ENCODE peak calls at places on chromosomes 1 and 21, in seven cellular contexts. One of them, this sample, is unnamed.
A peak's percentile ranks its signal among the peaks of the same experiment; 100 is the strongest.

GRCh38 chr1:22880174-22880601 is 92.5 kb downstream of the LACTBL1 start:
- DNase-seq in CD8-positive, alpha-beta T cell: no peak
- DNase-seq in Peyer's patch: no peak
- DNase-seq in cardiac muscle cell: no peak
- DNase-seq in osteocyte: no peak
- DNase-seq in transverse colon: no peak
- DNase-seq in tibial artery: no peak
- DNase-seq in this sample: no peak

GRCh38 chr1:227125929-227126545 is 185.9 kb downstream of the COQ8A start:
- DNase-seq in osteocyte: no peak
- DNase-seq in CD8-positive, alpha-beta T cell: no peak
- DNase-seq in transverse colon: no peak
- DNase-seq in Peyer's patch: no peak
- DNase-seq in cardiac muscle cell: no peak
- DNase-seq in tibial artery: no peak
- DNase-seq in this sample: peak; percentile 69

GRCh38 chr1:202770135-202770534 is 38.1 kb downstream of the KDM5B start:
- DNase-seq in tibial artery: no peak
- DNase-seq in CD8-positive, alpha-beta T cell: no peak
- DNase-seq in Peyer's patch: no peak
- DNase-seq in osteocyte: no peak
- DNase-seq in transverse colon: no peak
- DNase-seq in cardiac muscle cell: no peak
- DNase-seq in this sample: no peak

GRCh38 chr1:221670081-221670480 is 71.8 kb downstream of the DUSP10 start:
- DNase-seq in tibial artery: no peak
- DNase-seq in osteocyte: no peak
- DNase-seq in cardiac muscle cell: no peak
- DNase-seq in CD8-positive, alpha-beta T cell: no peak
- DNase-seq in Peyer's patch: no peak
- DNase-seq in transverse colon: no peak
- DNase-seq in this sample: no peak

GRCh38 chr1:159172599-159173291 is 1.3 kb downstream of the CADM3 start:
- DNase-seq in osteocyte: no peak
- DNase-seq in transverse colon: no peak
- DNase-seq in CD8-positive, alpha-beta T cell: no peak
- DNase-seq in Peyer's patch: no peak
- DNase-seq in tibial artery: no peak
- DNase-seq in cardiac muscle cell: no peak
- DNase-seq in this sample: peak; percentile 82

GRCh38 chr1:94061513-94062443 is 59.2 kb downstream of the ABCA4 start:
- DNase-seq in cardiac muscle cell: peak; percentile 76
- DNase-seq in CD8-positive, alpha-beta T cell: no peak
- DNase-seq in tibial artery: peak; percentile 82
- DNase-seq in Peyer's patch: peak; percentile 36
- DNase-seq in osteocyte: no peak
- DNase-seq in transverse colon: peak; percentile 65
- DNase-seq in this sample: peak; percentile 92

GRCh38 chr21:16454371-16454770 is 724.6 kb downstream of the USP25 start:
- DNase-seq in Peyer's patch: no peak
- DNase-seq in CD8-positive, alpha-beta T cell: no peak
- DNase-seq in cardiac muscle cell: no peak
- DNase-seq in transverse colon: no peak
- DNase-seq in tibial artery: no peak
- DNase-seq in osteocyte: no peak
- DNase-seq in this sample: no peak

GRCh38 chr1:22794691-22795090 is 84.1 kb downstream of the EPHB2 start:
- DNase-seq in cardiac muscle cell: no peak
- DNase-seq in CD8-positive, alpha-beta T cell: no peak
- DNase-seq in tibial artery: no peak
- DNase-seq in osteocyte: no peak
- DNase-seq in Peyer's patch: no peak
- DNase-seq in transverse colon: peak; percentile 69
- DNase-seq in this sample: no peak

GRCh38 chr21:41024341-41025056 is 143.5 kb upstream of the BACE2 start:
- DNase-seq in cardiac muscle cell: no peak
- DNase-seq in osteocyte: no peak
- DNase-seq in Peyer's patch: no peak
- DNase-seq in CD8-positive, alpha-beta T cell: no peak
- DNase-seq in transverse colon: no peak
- DNase-seq in tibial artery: no peak
- DNase-seq in this sample: no peak

DNA sequence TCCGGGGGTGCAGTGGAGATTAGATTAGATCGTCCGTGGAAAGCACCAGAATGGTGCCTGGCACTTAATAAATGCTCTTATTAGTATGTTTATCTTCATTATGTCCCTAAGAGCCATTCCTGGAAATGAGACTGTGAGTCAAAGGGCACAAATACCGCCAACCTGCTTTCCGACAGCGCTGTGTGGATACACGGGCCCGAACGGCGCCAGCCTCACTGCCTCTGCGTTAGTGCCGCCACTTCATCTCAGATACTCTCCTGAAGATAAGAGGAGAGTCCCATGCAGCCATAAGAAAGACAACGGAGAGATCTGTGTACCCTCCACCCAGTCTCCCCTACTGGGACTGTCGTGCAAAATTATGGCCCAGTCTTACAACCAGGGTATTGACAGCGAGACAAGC is 22.0 kb downstream of the PDE9A start:
- DNase-seq in Peyer's patch: no peak
- DNase-seq in tibial artery: no peak
- DNase-seq in cardiac muscle cell: no peak
- DNase-seq in CD8-positive, alpha-beta T cell: no peak
- DNase-seq in transverse colon: no peak
- DNase-seq in osteocyte: no peak
- DNase-seq in this sample: no peak
- TF ChIP-seq CTCF in Peyer's patch: no peak
- TF ChIP-seq CTCF in tibial artery: no peak
- TF ChIP-seq CTCF in cardiac muscle cell: no peak
- TF ChIP-seq CTCF in CD8-positive, alpha-beta T cell: no peak
- TF ChIP-seq CTCF in transverse colon: no peak
- TF ChIP-seq CTCF in osteocyte: no peak
- TF ChIP-seq CTCF in this sample: no peak

DNA sequence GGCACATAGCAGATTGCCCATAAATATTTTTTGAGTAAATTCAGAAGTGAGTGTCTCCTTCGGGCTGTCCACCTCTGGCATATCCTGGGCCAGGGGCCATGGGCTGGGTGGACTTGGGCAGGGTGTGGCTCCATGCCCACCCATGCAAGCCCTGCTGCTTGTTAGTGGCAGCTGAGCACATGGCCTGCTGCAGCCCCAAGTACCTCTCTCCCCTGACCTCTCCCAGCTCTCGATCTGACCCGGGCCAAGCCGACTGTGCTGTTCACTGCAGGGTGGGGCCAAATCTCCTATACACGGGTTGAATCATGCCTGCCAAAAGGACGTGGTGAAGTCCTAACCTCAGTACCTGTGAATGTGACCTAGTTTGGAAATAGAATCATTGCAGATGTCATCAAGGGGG is 132.5 kb upstream of the C1orf174 start:
- DNase-seq in CD8-positive, alpha-beta T cell: no peak
- DNase-seq in transverse colon: no peak
- DNase-seq in tibial artery: no peak
- DNase-seq in cardiac muscle cell: no peak
- DNase-seq in osteocyte: peak; percentile 74
- DNase-seq in Peyer's patch: no peak
- DNase-seq in this sample: no peak
- TF ChIP-seq CTCF in CD8-positive, alpha-beta T cell: no peak
- TF ChIP-seq CTCF in transverse colon: no peak
- TF ChIP-seq CTCF in tibial artery: no peak
- TF ChIP-seq CTCF in cardiac muscle cell: no peak
- TF ChIP-seq CTCF in osteocyte: no peak
- TF ChIP-seq CTCF in Peyer's patch: no peak
- TF ChIP-seq CTCF in this sample: no peak

GRCh38 chr1:156746716-156747631 is 4.5 kb downstream of the HDGF start:
- DNase-seq in tibial artery: peak; percentile 97
- DNase-seq in transverse colon: peak; percentile 93
- DNase-seq in CD8-positive, alpha-beta T cell: peak; percentile 58
- DNase-seq in cardiac muscle cell: peak; percentile 87
- DNase-seq in Peyer's patch: peak; percentile 74
- DNase-seq in osteocyte: peak; percentile 97
- DNase-seq in this sample: peak; percentile 99
- TF ChIP-seq CTCF in tibial artery: no peak
- TF ChIP-seq CTCF in transverse colon: peak; percentile 11
- TF ChIP-seq CTCF in CD8-positive, alpha-beta T cell: no peak
- TF ChIP-seq CTCF in cardiac muscle cell: peak; percentile 23
- TF ChIP-seq CTCF in Peyer's patch: peak; percentile 13
- TF ChIP-seq CTCF in osteocyte: peak; percentile 18
- TF ChIP-seq CTCF in this sample: peak; percentile 62

DNA sequence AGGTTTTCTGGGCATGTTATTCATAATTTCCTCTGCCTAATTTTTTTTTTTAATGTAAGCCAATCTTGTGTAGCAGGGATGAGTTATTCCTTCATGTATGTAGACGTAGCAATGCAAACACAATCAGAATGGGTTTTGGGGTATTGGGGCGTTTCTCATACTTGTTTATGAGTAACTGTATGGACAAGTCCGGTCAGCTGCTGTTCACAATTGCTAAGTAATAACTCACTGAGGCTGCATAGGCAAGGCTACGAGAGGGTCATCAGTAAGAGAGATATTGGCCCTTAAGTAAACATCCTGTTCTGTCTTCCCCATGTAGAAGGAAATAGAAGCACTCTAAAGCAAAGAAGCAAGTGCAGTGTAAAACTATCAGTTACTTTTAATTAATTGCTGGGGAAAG is 9.5 kb upstream of the TARS2 start:
- DNase-seq in tibial artery: no peak
- DNase-seq in cardiac muscle cell: no peak
- DNase-seq in transverse colon: no peak
- DNase-seq in osteocyte: no peak
- DNase-seq in CD8-positive, alpha-beta T cell: no peak
- DNase-seq in Peyer's patch: no peak
- DNase-seq in this sample: no peak
- TF ChIP-seq CTCF in tibial artery: no peak
- TF ChIP-seq CTCF in cardiac muscle cell: no peak
- TF ChIP-seq CTCF in transverse colon: no peak
- TF ChIP-seq CTCF in osteocyte: no peak
- TF ChIP-seq CTCF in CD8-positive, alpha-beta T cell: no peak
- TF ChIP-seq CTCF in Peyer's patch: no peak
- TF ChIP-seq CTCF in this sample: no peak

DNA sequence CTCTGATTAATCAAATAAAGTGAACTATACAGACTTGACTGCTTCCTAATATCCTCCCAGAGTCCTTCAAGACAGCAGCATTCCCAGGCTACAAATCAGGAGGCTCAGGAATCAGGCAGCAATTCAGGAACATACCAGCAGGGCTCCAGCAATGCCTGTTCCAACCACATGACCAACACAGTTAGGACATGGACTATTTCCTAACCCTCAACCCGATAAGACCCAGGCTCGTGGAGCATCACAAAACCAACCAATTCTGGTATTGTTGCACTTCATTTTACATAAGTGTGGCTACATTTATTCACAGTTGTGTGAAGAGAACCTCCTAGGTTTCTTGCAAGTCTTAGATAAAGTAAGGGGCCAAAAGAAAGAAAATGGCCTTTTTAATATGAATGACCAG is 546.2 kb upstream of the ADGRL2 start:
- DNase-seq in CD8-positive, alpha-beta T cell: no peak
- DNase-seq in osteocyte: no peak
- DNase-seq in transverse colon: no peak
- DNase-seq in cardiac muscle cell: no peak
- DNase-seq in Peyer's patch: no peak
- DNase-seq in tibial artery: no peak
- DNase-seq in this sample: peak; percentile 83
- TF ChIP-seq CTCF in CD8-positive, alpha-beta T cell: no peak
- TF ChIP-seq CTCF in osteocyte: peak; percentile 31
- TF ChIP-seq CTCF in transverse colon: no peak
- TF ChIP-seq CTCF in cardiac muscle cell: peak; percentile 23
- TF ChIP-seq CTCF in Peyer's patch: peak; percentile 6
- TF ChIP-seq CTCF in tibial artery: no peak
- TF ChIP-seq CTCF in this sample: peak; percentile 74

DNA sequence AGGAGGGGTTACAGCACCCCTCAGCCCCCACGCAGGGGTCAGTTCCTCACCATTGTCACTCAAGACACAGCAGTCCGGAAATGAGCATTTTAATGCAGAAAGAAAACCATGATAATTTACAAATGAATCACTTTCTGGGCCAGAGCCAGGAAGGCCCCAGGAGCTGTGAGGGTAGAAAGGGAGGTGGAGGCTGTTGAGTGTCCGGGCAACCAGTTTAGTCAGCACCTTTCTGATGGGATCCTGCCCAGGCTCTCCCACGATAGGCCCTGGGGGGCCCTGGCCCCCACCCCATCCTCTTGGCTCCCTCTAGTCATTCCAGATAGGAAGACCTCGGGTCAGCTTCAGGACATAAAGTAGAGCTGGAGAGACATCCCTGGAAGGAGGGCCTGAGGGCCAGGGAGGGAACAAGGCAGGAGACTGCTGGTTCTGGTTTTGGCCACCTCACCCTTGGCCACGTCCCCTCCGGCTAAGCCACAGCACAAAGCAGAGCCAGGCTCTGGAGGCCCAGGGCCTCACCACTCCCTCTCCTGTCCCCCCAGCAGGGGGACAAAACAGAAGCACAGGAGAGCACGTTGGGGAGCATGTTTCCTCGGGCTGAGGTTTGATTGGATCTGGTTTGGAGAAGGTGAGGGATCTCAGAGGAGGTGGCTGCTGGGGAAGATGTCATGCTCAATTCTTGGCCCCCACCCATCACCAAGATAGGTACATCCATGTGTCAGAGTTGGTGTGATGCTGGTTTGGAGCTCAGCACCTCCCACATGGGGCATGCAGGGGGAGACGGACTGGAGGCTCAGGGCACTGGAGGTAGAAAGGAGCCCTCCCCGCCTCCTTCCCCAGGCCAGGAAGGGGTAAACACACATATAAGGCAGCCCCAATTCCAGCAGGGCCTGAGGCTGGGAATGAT is 20.6 kb downstream of the ETNK2 start:
- DNase-seq in transverse colon: no peak
- DNase-seq in CD8-positive, alpha-beta T cell: no peak
- DNase-seq in cardiac muscle cell: no peak
- DNase-seq in tibial artery: no peak
- DNase-seq in osteocyte: no peak
- DNase-seq in Peyer's patch: no peak
- DNase-seq in this sample: no peak
- TF ChIP-seq CTCF in transverse colon: no peak
- TF ChIP-seq CTCF in CD8-positive, alpha-beta T cell: no peak
- TF ChIP-seq CTCF in cardiac muscle cell: peak; percentile 18
- TF ChIP-seq CTCF in tibial artery: no peak
- TF ChIP-seq CTCF in osteocyte: peak; percentile 19
- TF ChIP-seq CTCF in Peyer's patch: no peak
- TF ChIP-seq CTCF in this sample: peak; percentile 40

This sample was measured in endodermal cell.